ENCODE peak calls at places on chromosomes 2 and 18, in five cellular contexts. One of them, this sample, is unnamed.

GRCh38 chr2:196971574-196972279 is 45.2 kb upstream of the PGAP1 start:
- DNase-seq in trophoblast cell: no peak
- DNase-seq in H1: no peak
- DNase-seq in H9: no peak
- DNase-seq in mesenchymal stem cell: no peak
- DNase-seq in this sample: no peak

GRCh38 chr2:84766791-84767190 is 114.1 kb downstream of the TRABD2A start:
- DNase-seq in trophoblast cell: no peak
- DNase-seq in H1: no peak
- DNase-seq in H9: no peak
- DNase-seq in mesenchymal stem cell: no peak
- DNase-seq in this sample: no peak

GRCh38 chr2:65612654-65613053 is 180.3 kb upstream of the SPRED2 start:
- DNase-seq in trophoblast cell: no peak
- DNase-seq in H1: no peak
- DNase-seq in H9: no peak
- DNase-seq in mesenchymal stem cell: no peak
- DNase-seq in this sample: no peak

GRCh38 chr2:66555511-66556324 is 120.8 kb downstream of the MEIS1 start:
- DNase-seq in trophoblast cell: peak; percentile 3
- DNase-seq in H1: no peak
- DNase-seq in H9: no peak
- DNase-seq in mesenchymal stem cell: no peak
- DNase-seq in this sample: no peak

GRCh38 chr2:43568226-43568625 is 27.6 kb downstream of the THADA start:
- DNase-seq in trophoblast cell: no peak
- DNase-seq in H1: no peak
- DNase-seq in H9: no peak
- DNase-seq in mesenchymal stem cell: no peak
- DNase-seq in this sample: no peak

GRCh38 chr2:149313512-149313972 is 16.8 kb upstream of the LYPD6 start:
- DNase-seq in trophoblast cell: peak; percentile 80
- DNase-seq in H1: no peak
- DNase-seq in H9: peak; percentile 72
- DNase-seq in mesenchymal stem cell: peak; percentile 52
- DNase-seq in this sample: peak; percentile 33

GRCh38 chr2:201821080-201821479 is 14.7 kb downstream of the CDK15 start:
- DNase-seq in trophoblast cell: no peak
- DNase-seq in H1: no peak
- DNase-seq in H9: no peak
- DNase-seq in mesenchymal stem cell: no peak
- DNase-seq in this sample: no peak

GRCh38 chr2:217325251-217325650 is 465.4 kb upstream of the TNP1 start:
- DNase-seq in trophoblast cell: no peak
- DNase-seq in H1: no peak
- DNase-seq in H9: no peak
- DNase-seq in mesenchymal stem cell: no peak
- DNase-seq in this sample: no peak

GRCh38 chr2:62370304-62371250 is 135.4 kb downstream of the TMEM17 start:
- DNase-seq in trophoblast cell: no peak
- DNase-seq in H1: no peak
- DNase-seq in H9: no peak
- DNase-seq in mesenchymal stem cell: no peak
- DNase-seq in this sample: no peak

GRCh38 chr2:121707344-121707919 is 29.2 kb downstream of the NIFK start:
- DNase-seq in trophoblast cell: peak; percentile 61
- DNase-seq in H1: no peak
- DNase-seq in H9: no peak
- DNase-seq in mesenchymal stem cell: no peak
- DNase-seq in this sample: no peak

GRCh38 chr2:158781562-158781961 is 13.6 kb upstream of the DAPL1 start:
- DNase-seq in trophoblast cell: peak; percentile 35
- DNase-seq in H1: no peak
- DNase-seq in H9: no peak
- DNase-seq in mesenchymal stem cell: peak; percentile 80
- DNase-seq in this sample: no peak

GRCh38 chr2:10930731-10931516 is 19.2 kb downstream of the KCNF1 start:
- DNase-seq in trophoblast cell: no peak
- DNase-seq in H1: no peak
- DNase-seq in H9: no peak
- DNase-seq in mesenchymal stem cell: peak; percentile 27
- DNase-seq in this sample: no peak

GRCh38 chr2:221468288-221468687 is 103.8 kb downstream of the EPHA4 start:
- DNase-seq in trophoblast cell: no peak
- DNase-seq in H1: peak; percentile 31
- DNase-seq in H9: peak; percentile 49
- DNase-seq in mesenchymal stem cell: no peak
- DNase-seq in this sample: peak; percentile 44

DNA sequence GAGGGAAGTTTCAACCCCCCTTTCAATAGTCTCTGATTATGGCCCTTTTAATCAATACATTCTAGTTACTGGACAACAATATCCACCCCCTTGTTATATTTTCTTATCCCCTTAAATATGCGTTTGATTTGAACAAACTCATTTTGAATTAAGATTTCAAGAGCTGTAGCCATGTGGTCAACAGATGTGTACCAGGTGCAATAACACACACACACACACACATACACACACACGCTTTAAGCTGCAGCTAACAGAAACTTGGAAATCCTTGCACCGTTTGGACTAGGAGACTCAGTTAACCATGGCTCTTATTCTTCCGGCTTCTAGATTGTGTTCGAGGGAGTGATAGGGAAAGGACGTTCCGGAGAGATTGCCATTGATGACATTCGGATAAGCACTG is 82.8 kb downstream of the NRP2 start:
- DNase-seq in trophoblast cell: no peak
- DNase-seq in H1: no peak
- DNase-seq in H9: no peak
- DNase-seq in mesenchymal stem cell: no peak
- DNase-seq in this sample: no peak
- H2BK12ac ChIP-seq in trophoblast cell: no peak overlapping the region
- H2BK12ac ChIP-seq in H1: peak overlapping the region; percentile 56
- H2BK12ac ChIP-seq in H9: peak overlapping the region; percentile 11
- H2BK12ac ChIP-seq in mesenchymal stem cell: no peak overlapping the region
- H2BK12ac ChIP-seq in this sample: no peak overlapping the region

DNA sequence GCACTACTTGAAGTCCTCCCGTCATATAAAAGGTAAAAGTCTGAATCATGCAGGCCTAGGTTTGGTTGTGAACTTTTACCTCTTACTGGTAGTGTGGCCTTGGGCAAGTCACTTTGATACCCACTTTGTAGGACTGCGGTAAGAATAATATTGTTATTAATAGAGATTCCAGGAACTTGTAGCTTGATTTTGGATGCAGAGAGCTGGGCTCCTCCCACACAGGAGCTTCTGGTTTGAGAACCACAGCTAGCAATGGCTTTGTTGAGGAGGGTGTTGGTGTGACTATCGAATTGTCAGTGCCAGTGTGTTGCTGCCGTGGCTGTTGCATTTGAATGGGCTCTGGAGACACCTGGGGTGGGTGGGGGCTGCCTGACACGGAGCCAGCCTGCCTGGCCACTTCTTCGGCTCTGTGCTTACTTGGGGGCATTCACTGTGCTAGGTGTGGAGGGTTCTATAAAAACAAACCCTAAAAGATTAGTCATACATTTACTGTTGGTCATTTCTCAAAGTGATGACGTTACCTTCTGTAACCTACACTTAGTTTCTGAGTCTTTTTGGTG is 38.5 kb downstream of the ASAP2 start:
- DNase-seq in trophoblast cell: no peak
- DNase-seq in H1: peak; percentile 36
- DNase-seq in H9: peak; percentile 61
- DNase-seq in mesenchymal stem cell: no peak
- DNase-seq in this sample: no peak
- H3K79me1 ChIP-seq in trophoblast cell: no peaks in the 10 kb centered on the region
- H3K79me1 ChIP-seq in H1: peaks cover 6% of the 10 kb centered on the region
- H3K79me1 ChIP-seq in H9: no peaks in the 10 kb centered on the region
- H3K79me1 ChIP-seq in mesenchymal stem cell: peaks cover 31% of the 10 kb centered on the region
- H3K79me1 ChIP-seq in this sample: peaks cover 12% of the 10 kb centered on the region

GRCh38 chr2:109542384-109542783 is 71.4 kb downstream of the SEPTIN10 start:
- DNase-seq in trophoblast cell: no peak
- DNase-seq in H1: no peak
- DNase-seq in H9: no peak
- DNase-seq in mesenchymal stem cell: peak; percentile 30
- DNase-seq in this sample: no peak
- H2AK5ac ChIP-seq in trophoblast cell: no peak overlapping the region
- H2AK5ac ChIP-seq in H1: no peak overlapping the region
- H2AK5ac ChIP-seq in H9: no peak overlapping the region
- H2AK5ac ChIP-seq in mesenchymal stem cell: no peak overlapping the region
- H2AK5ac ChIP-seq in this sample: no peak overlapping the region

GRCh38 chr18:37516361-37516853 is 49.2 kb downstream of the CELF4 start:
- DNase-seq in trophoblast cell: no peak
- DNase-seq in H1: no peak
- DNase-seq in H9: no peak
- DNase-seq in mesenchymal stem cell: no peak
- DNase-seq in this sample: no peak
- H2BK12ac ChIP-seq in trophoblast cell: no peak overlapping the region
- H2BK12ac ChIP-seq in H1: no peak overlapping the region
- H2BK12ac ChIP-seq in H9: no peak overlapping the region
- H2BK12ac ChIP-seq in mesenchymal stem cell: no peak overlapping the region
- H2BK12ac ChIP-seq in this sample: no peak overlapping the region

GRCh38 chr2:105746177-105747080 is 1.7 kb downstream of the NCK2 start:
- DNase-seq in trophoblast cell: peak; percentile 56
- DNase-seq in H1: no peak
- DNase-seq in H9: peak; percentile 74
- DNase-seq in mesenchymal stem cell: no peak
- DNase-seq in this sample: no peak

GRCh38 chr2:105748564-105748963 is 3.9 kb downstream of the NCK2 start:
- DNase-seq in trophoblast cell: no peak
- DNase-seq in H1: no peak
- DNase-seq in H9: no peak
- DNase-seq in mesenchymal stem cell: no peak
- DNase-seq in this sample: no peak

GRCh38 chr2:105747254-105747909 is 2.7 kb downstream of the NCK2 start:
- DNase-seq in trophoblast cell: no peak
- DNase-seq in H1: no peak
- DNase-seq in H9: no peak
- DNase-seq in mesenchymal stem cell: peak; percentile 45
- DNase-seq in this sample: no peak

GRCh38 chr2:105749583-105750399 is 5.1 kb downstream of the NCK2 start:
- DNase-seq in trophoblast cell: no peak
- DNase-seq in H1: no peak
- DNase-seq in H9: no peak
- DNase-seq in mesenchymal stem cell: peak; percentile 86
- DNase-seq in this sample: no peak

DNA sequence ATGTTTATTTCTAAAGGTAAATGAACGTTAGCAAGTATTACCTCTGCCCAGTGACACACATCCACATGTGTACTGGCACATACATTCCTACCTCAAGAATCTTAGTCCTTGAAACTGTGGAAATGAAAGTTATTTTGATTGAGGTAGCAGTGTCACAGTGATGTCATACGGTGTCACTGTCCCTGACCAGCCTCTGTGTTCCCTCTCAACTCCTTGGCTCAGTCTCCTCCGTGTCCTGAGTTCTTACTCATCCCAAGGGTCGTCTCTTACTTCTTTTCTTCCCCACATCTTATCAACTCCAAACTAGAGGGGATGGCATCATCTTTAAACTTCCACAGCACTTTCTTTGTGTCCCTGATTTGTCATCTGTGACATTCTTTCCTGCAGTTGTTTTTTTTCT is 3.3 kb downstream of the NCK2 start:
- DNase-seq in trophoblast cell: no peak
- DNase-seq in H1: no peak
- DNase-seq in H9: no peak
- DNase-seq in mesenchymal stem cell: peak; percentile 53
- DNase-seq in this sample: no peak
- H3K79me1 ChIP-seq in trophoblast cell: peaks cover 9% of the 10 kb centered on the region
- H3K79me1 ChIP-seq in H1: peaks cover 12% of the 10 kb centered on the region
- H3K79me1 ChIP-seq in H9: peaks cover 10% of the 10 kb centered on the region
- H3K79me1 ChIP-seq in mesenchymal stem cell: peaks cover 13% of the 10 kb centered on the region
- H3K79me1 ChIP-seq in this sample: peaks cover 12% of the 10 kb centered on the region

DNA sequence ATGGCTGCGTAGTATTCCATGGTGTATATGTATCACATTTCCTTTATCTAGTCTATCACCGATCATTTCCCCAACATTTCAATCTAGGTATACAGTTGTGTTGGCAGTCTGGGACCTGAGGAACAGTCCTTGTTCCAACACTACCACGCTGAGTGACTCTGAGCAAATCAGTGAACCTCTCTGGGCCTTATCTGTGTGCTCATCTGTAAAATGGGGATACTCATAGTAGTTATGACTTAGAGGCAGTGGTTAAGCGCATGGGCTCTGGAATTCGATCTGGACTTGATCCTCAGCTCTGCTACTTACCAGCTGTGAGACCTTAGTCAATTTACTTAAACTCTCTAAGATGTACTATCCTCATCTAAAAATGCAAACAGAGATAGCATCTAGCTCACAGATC is 85.1 kb downstream of the BCL2 start:
- DNase-seq in trophoblast cell: no peak
- DNase-seq in H1: no peak
- DNase-seq in H9: no peak
- DNase-seq in mesenchymal stem cell: no peak
- DNase-seq in this sample: no peak
- H2AK5ac ChIP-seq in trophoblast cell: no peak overlapping the region
- H2AK5ac ChIP-seq in H1: no peak overlapping the region
- H2AK5ac ChIP-seq in H9: no peak overlapping the region
- H2AK5ac ChIP-seq in mesenchymal stem cell: no peak overlapping the region
- H2AK5ac ChIP-seq in this sample: no peak overlapping the region